ENCODE peak calls at places on chromosome 10, in nine cellular contexts. U is HCT116, G is endothelial cell of umbilical vein, W is stomach, A is GM12891, S is GM12892, O is esophagus muscularis mucosa, M is breast epithelium, D is sigmoid colon. Q is an unnamed sample.

GRCh38 chr10:61081331-61081730 is 137.3 kb upstream of the RHOBTB1 start:
- DNase-seq in G (no peak), D (no peak), S (no peak), O (no peak), U (no peak), A (no peak), M (no peak), W (no peak), Q (no peak)

GRCh38 chr10:77274046-77274795 is 363.4 kb downstream of the KCNMA1 start:
- DNase-seq in G (no peak), A (no peak), O (no peak), U (no peak), S (no peak), D (peak), M (no peak), W (no peak), Q (no peak)

GRCh38 chr10:29183304-29183918 is 105.5 kb upstream of the LYZL1 start:
- DNase-seq in D (no peak), M (no peak), U (no peak), W (no peak), O (no peak), G (no peak), A (no peak), S (no peak), Q (no peak)

GRCh38 chr10:35421553-35422178 is 85.4 kb downstream of the CCNY start:
- DNase-seq in M (no peak), D (peak), A (no peak), U (peak), W (no peak), G (peak), S (no peak), O (no peak), Q (no peak)

GRCh38 chr10:30878920-30879319 is 152.7 kb downstream of the ZNF438 start:
- DNase-seq in S (no peak), A (no peak), M (no peak), O (no peak), D (no peak), U (no peak), G (no peak), W (no peak), Q (no peak)

GRCh38 chr10:121302541-121303180 is 295.6 kb downstream of the FGFR2 start:
- DNase-seq in O (no peak), U (no peak), G (no peak), M (no peak), S (no peak), D (no peak), W (no peak), A (no peak), Q (no peak)

GRCh38 chr10:35611750-35612149 is 6.6 kb downstream of the GJD4 start:
- DNase-seq in M (no peak), U (no peak), S (no peak), D (no peak), W (no peak), A (no peak), O (no peak), G (no peak), Q (no peak)

GRCh38 chr10:78462728-78463228 is 429.1 kb downstream of the RPS24 start:
- DNase-seq in A (no peak), D (no peak), G (no peak), U (no peak), S (no peak), M (no peak), W (peak), O (no peak), Q (no peak)

GRCh38 chr10:109961181-109962001 is 38.1 kb upstream of the XPNPEP1 start:
- DNase-seq in S (no peak), U (no peak), W (no peak), O (no peak), D (no peak), G (peak), A (no peak), M (no peak), Q (no peak)

GRCh38 chr10:78552261-78552811 is 516.4 kb upstream of the ZMIZ1 start:
- DNase-seq in O (peak), D (peak), S (no peak), W (no peak), U (no peak), A (no peak), G (no peak), M (no peak), Q (no peak)

GRCh38 chr10:132547421-132547861 is 9.9 kb downstream of the INPP5A start:
- DNase-seq in U (no peak), D (peak), M (no peak), W (no peak), A (no peak), G (no peak), O (no peak), S (no peak), Q (peak)

GRCh38 chr10:16854623-16855022 is 37.4 kb upstream of the RSU1 start:
- DNase-seq in S (no peak), U (no peak), W (no peak), O (no peak), A (no peak), M (no peak), G (peak), D (no peak), Q (no peak)

GRCh38 chr10:71378341-71379117 is 18.2 kb upstream of the CDH23 start:
- DNase-seq in W (no peak), U (no peak), O (no peak), S (no peak), G (no peak), D (no peak), M (no peak), A (no peak), Q (no peak)

GRCh38 chr10:17348111-17349008 is 106.0 kb downstream of the ST8SIA6 start:
- DNase-seq in A (no peak), O (no peak), W (no peak), G (peak), M (peak), S (no peak), D (peak), U (peak), Q (no peak)

GRCh38 chr10:125953778-125954385 is 57.5 kb downstream of the FANK1 start:
- DNase-seq in S (no peak), M (no peak), W (no peak), G (no peak), D (no peak), A (no peak), O (no peak), U (no peak), Q (no peak)

GRCh38 chr10:22927661-22928403 is at the start of gene ARMC3:
- DNase-seq in W (peak), G (peak), A (peak), O (no peak), S (peak), U (peak), D (peak), M (peak), Q (peak)

GRCh38 chr10:21523007-21523406 is 2.5 kb downstream of the SKIDA1 start:
- DNase-seq in W (no peak), M (no peak), G (no peak), S (no peak), D (no peak), U (no peak), A (no peak), O (no peak), Q (no peak)

GRCh38 chr10:62083868-62084267 is 182.4 kb downstream of the ARID5B start:
- DNase-seq in D (peak), U (no peak), W (peak), S (no peak), G (peak), M (no peak), A (no peak), O (no peak), Q (no peak)

GRCh38 chr10:30270247-30270646 is 78.8 kb downstream of the MTPAP start:
- DNase-seq in A (no peak), S (no peak), W (no peak), D (no peak), M (no peak), O (no peak), G (peak), U (no peak), Q (no peak)

DNA sequence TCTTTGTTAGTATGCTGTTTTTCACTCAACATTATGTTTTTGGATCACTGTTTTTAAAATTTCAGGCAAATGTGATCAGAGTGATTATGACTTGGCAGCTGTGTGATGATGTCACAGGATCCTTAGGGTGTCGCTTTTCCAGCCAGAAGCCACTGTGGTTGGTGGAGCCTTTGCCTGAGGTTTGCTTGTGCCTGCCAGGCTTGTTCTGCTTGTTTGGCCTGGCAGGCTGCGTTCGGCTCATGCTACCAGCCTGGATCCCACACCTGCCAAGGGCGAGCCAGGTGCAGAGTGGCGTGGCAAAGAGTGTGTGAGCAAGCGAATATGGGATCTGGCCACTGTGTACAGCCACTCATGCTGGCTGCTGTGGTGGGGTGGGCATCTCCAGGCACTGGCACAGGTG is 55.7 kb downstream of the ADK start:
- DNase-seq in G (no peak), A (no peak), W (peak), S (no peak), D (no peak), U (no peak), M (peak), O (no peak), Q (no peak)
- TF ChIP-seq POLR2AphosphoS5 in G (no peak), A (no peak), W (no peak), S (no peak), D (no peak), U (no peak), M (no peak), O (no peak), Q (no peak)

GRCh38 chr10:93481931-93482834 is at the start of gene MYOF:
- DNase-seq in D (peak), A (peak), M (peak), W (peak), O (peak), U (peak), G (peak), S (peak), Q (no peak)
- TF ChIP-seq POLR2A in D (peak), A (no peak), M (peak), W (no peak), O (peak), U (peak), G (peak), S (no peak), Q (no peak)

GRCh38 chr10:100186813-100187212 is 984 bp upstream of the ERLIN1 start:
- DNase-seq in D (peak), W (no peak), A (no peak), S (no peak), U (peak), G (no peak), M (no peak), O (no peak), Q (peak)

GRCh38 chr10:100186253-100186780 is 488 bp upstream of the ERLIN1 start:
- DNase-seq in A (no peak), U (no peak), M (no peak), W (no peak), S (no peak), D (peak), O (no peak), G (no peak), Q (no peak)

GRCh38 chr10:100184426-100185219 is 1.2 kb downstream of the ERLIN1 start:
- DNase-seq in S (no peak), A (no peak), U (peak), O (no peak), W (no peak), G (peak), D (no peak), M (no peak), Q (no peak)

GRCh38 chr10:100183482-100183881 is 2.3 kb downstream of the ERLIN1 start:
- DNase-seq in M (no peak), W (no peak), U (no peak), S (no peak), O (no peak), D (no peak), G (no peak), A (no peak), Q (no peak)

DNA sequence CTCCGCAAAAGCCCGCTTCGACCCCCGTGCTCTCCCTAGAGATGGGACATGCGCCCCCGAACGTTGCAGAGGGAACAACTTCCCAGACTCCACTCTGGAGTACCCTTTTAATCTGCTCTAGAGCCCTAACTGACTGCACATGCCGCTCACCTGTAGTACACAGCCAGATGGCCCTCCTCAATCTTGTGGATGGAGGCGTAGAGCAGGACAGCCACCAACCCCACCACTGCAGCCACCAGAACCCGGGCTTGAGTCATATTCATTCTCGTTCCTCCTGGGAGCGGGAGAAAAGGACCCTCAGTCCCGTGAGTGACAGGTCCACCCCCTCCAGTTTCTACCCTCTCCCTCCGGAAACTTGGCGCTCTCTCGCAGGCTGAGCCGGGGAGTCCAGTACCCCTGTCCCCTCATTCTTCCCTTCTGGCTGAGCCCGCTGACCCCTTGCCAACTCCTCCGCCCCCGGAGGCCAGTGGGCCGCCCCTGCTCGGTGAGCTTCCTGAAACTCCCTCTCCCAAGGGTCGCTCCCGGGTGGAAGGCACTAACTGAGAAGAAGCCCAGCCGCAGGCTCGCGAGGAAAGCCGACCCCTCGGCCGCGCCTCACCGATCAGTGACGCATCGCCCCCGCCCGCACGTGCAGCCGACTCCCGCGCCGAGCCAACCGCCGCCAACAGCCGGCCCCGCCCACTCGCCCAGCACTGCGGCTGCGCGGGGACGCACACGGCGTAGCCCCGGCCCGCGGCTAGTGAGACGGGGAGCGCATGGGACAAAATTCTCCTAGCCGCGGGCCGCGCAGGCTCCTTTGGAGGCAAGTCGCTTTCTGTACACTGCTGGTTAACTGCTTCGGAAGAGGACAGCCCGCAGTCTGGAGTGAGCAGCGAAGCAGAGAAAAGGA is at the start of gene ERLIN1:
- DNase-seq in D (peak), A (peak), S (peak), O (peak), U (peak), M (peak), W (peak), G (peak), Q (peak)
- TF ChIP-seq POLR2AphosphoS5 in D (peak), A (peak), S (peak), O (peak), U (peak), M (peak), W (peak), G (peak), Q (peak)

DNA sequence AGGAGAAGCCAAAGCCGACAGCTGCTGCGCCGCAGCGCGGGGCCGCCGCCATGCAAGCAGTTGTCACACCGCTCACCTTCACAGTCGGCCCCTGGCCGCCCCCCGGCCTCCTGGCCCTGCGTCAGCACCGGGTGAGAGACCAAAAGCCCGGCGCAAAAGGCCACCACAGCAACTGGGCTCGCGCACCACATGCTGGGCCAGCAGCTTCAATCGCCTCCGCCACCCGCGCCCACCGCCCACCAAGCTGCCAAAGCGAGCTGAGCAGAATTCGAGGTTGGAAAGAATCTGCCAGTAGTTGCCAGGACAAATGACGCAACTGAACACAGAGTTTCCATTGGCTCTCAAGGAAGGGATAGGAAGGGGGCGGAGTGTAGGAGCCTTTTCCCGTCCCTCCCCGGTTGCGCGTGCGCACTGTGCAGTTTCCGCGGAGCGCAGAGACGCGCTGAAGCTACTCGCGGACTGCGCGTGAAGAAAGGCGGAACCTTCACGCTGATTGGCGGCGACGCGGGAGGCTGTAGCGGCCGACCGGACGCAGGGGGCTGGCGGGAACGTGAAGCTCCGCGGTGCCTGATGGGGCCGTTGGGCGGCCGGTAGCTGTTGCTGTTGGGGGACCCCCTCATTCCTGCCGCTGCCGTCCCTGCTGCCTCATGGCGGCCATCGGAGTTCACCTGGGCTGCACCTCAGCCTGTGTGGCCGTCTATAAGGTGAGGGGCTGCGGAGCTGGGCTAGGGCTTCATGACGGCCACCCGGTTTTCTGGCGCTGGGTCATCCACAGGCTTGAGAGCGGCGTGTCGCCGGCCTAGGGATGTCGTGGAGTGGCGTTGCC is at the start of the genes CDNF, HSPA14 and MSANTD7:
- DNase-seq in O (peak), W (peak), G (peak), D (peak), U (peak), S (peak), A (peak), M (peak), Q (peak)
- TF ChIP-seq POLR2A in O (peak), W (no peak), G (peak), D (peak), U (peak), S (peak), A (peak), M (peak), Q (peak)

DNA sequence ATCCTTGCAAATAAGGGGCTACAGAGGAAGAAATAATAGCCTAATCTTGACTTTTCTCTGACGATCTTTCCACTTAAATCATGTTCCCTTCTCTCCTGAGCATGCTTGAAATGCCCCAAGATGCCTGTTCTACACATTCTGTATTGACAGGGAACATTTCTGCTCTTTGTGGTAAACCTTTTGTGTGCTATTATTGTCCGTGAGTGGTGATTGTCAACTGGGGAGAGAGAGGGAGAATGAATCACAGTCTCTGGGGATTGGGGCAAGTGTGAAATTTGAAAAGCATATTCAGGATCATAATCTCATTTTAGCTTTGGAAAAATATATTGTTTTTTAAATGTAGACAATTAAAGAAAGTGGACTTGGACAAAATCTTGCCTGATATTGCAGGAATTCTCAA is 20.6 kb downstream of the UBTD1 start:
- DNase-seq in U (no peak), A (no peak), W (no peak), S (no peak), G (no peak), M (no peak), D (no peak), O (no peak), Q (no peak)
- TF ChIP-seq POLR2AphosphoS5 in U (no peak), A (no peak), W (no peak), S (no peak), G (no peak), M (no peak), D (no peak), O (no peak), Q (no peak)

DNA sequence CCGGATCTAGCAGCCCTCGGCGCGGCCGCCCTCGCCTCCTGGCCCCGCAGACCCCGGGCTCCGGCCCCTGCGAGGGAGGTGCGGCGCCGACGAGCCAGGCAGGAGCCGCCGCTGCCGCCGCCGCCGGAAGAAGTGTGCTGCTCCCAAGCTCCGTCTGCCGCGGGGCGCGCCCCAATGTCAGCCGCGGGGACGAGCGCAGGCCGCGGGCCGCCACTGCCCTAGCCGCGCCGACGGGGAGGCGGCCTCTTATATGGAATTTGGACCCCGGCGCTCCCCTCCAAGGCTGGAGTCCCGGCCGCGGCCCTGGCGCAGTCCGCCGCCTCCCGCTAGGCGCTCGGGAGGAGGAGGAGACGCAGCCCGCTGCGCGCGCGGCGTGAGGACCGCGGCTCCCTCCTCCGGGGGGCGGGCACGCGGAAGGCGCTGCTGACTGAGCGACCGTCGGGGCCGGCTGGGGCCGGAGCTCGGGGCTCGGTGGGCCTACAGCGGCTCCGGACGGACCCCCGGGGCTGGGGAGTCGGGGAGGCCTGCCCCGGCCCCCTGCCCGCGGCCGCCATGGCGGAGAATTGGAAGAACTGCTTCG is at the start of gene TRIM8:
- DNase-seq in W (peak), O (no peak), D (no peak), U (no peak), M (no peak), G (peak), S (no peak), A (no peak), Q (peak)
- TF ChIP-seq POLR2A in W (no peak), O (peak), D (no peak), U (no peak), M (no peak), G (no peak), S (no peak), A (no peak), Q (no peak)

Q was measured in spleen.